ENCODE peak calls at places on chromosomes 13 and 19, in ten cellular contexts. B, F, C, R, Z, G, A, S, J and N are unnamed samples.

GRCh38 chr19:49361438-49362047 is 673 bp downstream of the TEAD2 start:
- DNase-seq in B (no peak), F (peak; percentile 69), C (peak; percentile 53), R (peak; percentile 91), Z (peak; percentile 57), G (no peak), A (peak; percentile 66), S (no peak), J (no peak), N (no peak)

GRCh38 chr19:18770663-18771327 is 20.3 kb downstream of the COMP start:
- DNase-seq in B (no peak), F (no peak), C (no peak), R (no peak), Z (no peak), G (no peak), A (no peak), S (no peak), J (no peak), N (no peak)

GRCh38 chr19:9702186-9702585 is 27.3 kb upstream of the ZNF562 start:
- DNase-seq in B (no peak), F (no peak), C (no peak), R (no peak), Z (no peak), G (no peak), A (no peak), S (no peak), J (no peak), N (no peak)

GRCh38 chr13:106291006-106291405 is 244.5 kb downstream of the EFNB2 start:
- DNase-seq in B (no peak), F (no peak), C (no peak), R (peak; percentile 44), Z (peak; percentile 60), G (no peak), A (no peak), S (no peak), J (no peak), N (no peak)

GRCh38 chr13:48942131-48942530 is 33.6 kb upstream of the FNDC3A start:
- DNase-seq in B (no peak), F (no peak), C (no peak), R (peak; percentile 54), Z (peak; percentile 54), G (no peak), A (peak; percentile 3), S (no peak), J (no peak), N (no peak)

GRCh38 chr13:45670481-45670880 is 31.6 kb upstream of the CBY2 start:
- DNase-seq in B (no peak), F (no peak), C (no peak), R (no peak), Z (no peak), G (no peak), A (no peak), S (no peak), J (no peak), N (no peak)

GRCh38 chr19:58033741-58034475 is at the start of gene ZSCAN1:
- DNase-seq in B (no peak), F (no peak), C (peak; percentile 86), R (peak; percentile 91), Z (no peak), G (peak; percentile 16), A (no peak), S (no peak), J (peak; percentile 16), N (peak; percentile 99)

GRCh38 chr19:15436012-15436825 is 13.5 kb downstream of the WIZ start:
- DNase-seq in B (no peak), F (no peak), C (no peak), R (no peak), Z (no peak), G (no peak), A (no peak), S (no peak), J (no peak), N (no peak)

GRCh38 chr13:38577048-38577447 is 109.8 kb upstream of the FREM2 start:
- DNase-seq in B (no peak), F (no peak), C (no peak), R (peak; percentile 36), Z (peak; percentile 2), G (no peak), A (no peak), S (no peak), J (no peak), N (no peak)

GRCh38 chr19:30085394-30085793 is 143.4 kb downstream of the URI1 start:
- DNase-seq in B (no peak), F (peak; percentile 47), C (no peak), R (peak; percentile 11), Z (no peak), G (no peak), A (no peak), S (no peak), J (no peak), N (no peak)

GRCh38 chr13:111219306-111219705 is 101.1 kb upstream of the TEX29 start:
- DNase-seq in B (no peak), F (no peak), C (peak; percentile 78), R (peak; percentile 82), Z (peak; percentile 23), G (no peak), A (peak; percentile 74), S (no peak), J (no peak), N (peak; percentile 54)

GRCh38 chr13:43127103-43127817 is 103.9 kb downstream of the DNAJC15 start:
- DNase-seq in B (no peak), F (no peak), C (peak; percentile 24), R (peak; percentile 33), Z (no peak), G (no peak), A (no peak), S (no peak), J (no peak), N (peak; percentile 11)

GRCh38 chr19:6801397-6802086 is 29.0 kb downstream of the VAV1 start:
- DNase-seq in B (peak; percentile 61), F (no peak), C (no peak), R (peak; percentile 71), Z (no peak), G (peak; percentile 81), A (no peak), S (peak; percentile 76), J (peak; percentile 79), N (no peak)

GRCh38 chr13:108508263-108508662 is 121.1 kb upstream of the MYO16 start:
- DNase-seq in B (no peak), F (no peak), C (no peak), R (peak; percentile 12), Z (peak; percentile 35), G (no peak), A (no peak), S (no peak), J (peak; percentile 41), N (no peak)

GRCh38 chr13:75356426-75356825 is 125.5 kb downstream of the TBC1D4 start:
- DNase-seq in B (no peak), F (no peak), C (no peak), R (no peak), Z (no peak), G (no peak), A (no peak), S (no peak), J (no peak), N (no peak)

GRCh38 chr13:70613295-70613694 is 505.0 kb upstream of the KLHL1 start:
- DNase-seq in B (no peak), F (peak; percentile 47), C (no peak), R (peak; percentile 0), Z (no peak), G (no peak), A (no peak), S (no peak), J (no peak), N (no peak)

GRCh38 chr19:2034729-2035589 is 16.1 kb downstream of the MKNK2 start:
- DNase-seq in B (peak; percentile 50), F (peak; percentile 86), C (no peak), R (peak; percentile 67), Z (peak; percentile 33), G (peak; percentile 53), A (no peak), S (peak; percentile 59), J (peak; percentile 48), N (no peak)

GRCh38 chr13:21123956-21124355 is 52.4 kb downstream of the SKA3 start:
- DNase-seq in B (no peak), F (no peak), C (no peak), R (no peak), Z (no peak), G (no peak), A (no peak), S (no peak), J (no peak), N (no peak)

GRCh38 chr19:41480336-41480735 is 37.4 kb downstream of the ERICH4 start:
- DNase-seq in B (no peak), F (no peak), C (no peak), R (no peak), Z (no peak), G (no peak), A (no peak), S (no peak), J (no peak), N (no peak)

GRCh38 chr13:21949818-21950429 is 279.1 kb downstream of the FGF9 start:
- DNase-seq in B (no peak), F (peak; percentile 56), C (no peak), R (no peak), Z (no peak), G (no peak), A (no peak), S (no peak), J (no peak), N (no peak)

GRCh38 chr13:75432811-75433244 is 49.1 kb downstream of the TBC1D4 start:
- DNase-seq in B (no peak), F (no peak), C (no peak), R (no peak), Z (no peak), G (no peak), A (no peak), S (no peak), J (no peak), N (no peak)

GRCh38 chr13:36673838-36674326 is at the start of gene SERTM1:
- DNase-seq in B (no peak), F (peak; percentile 81), C (no peak), R (peak; percentile 36), Z (no peak), G (no peak), A (no peak), S (no peak), J (no peak), N (no peak)

GRCh38 chr19:12766051-12766521 is 9.3 kb downstream of the HOOK2 start:
- DNase-seq in B (no peak), F (peak; percentile 86), C (no peak), R (no peak), Z (peak; percentile 66), G (peak; percentile 73), A (peak; percentile 45), S (no peak), J (peak; percentile 68), N (peak; percentile 80)

GRCh38 chr13:27663947-27664346 is 42.3 kb downstream of the POLR1D start:
- DNase-seq in B (no peak), F (no peak), C (no peak), R (no peak), Z (no peak), G (no peak), A (no peak), S (no peak), J (no peak), N (no peak)

GRCh38 chr13:30107536-30108136 is 199.7 kb downstream of the KATNAL1 start:
- DNase-seq in B (no peak), F (no peak), C (no peak), R (peak; percentile 15), Z (peak; percentile 65), G (no peak), A (no peak), S (no peak), J (no peak), N (no peak)

GRCh38 chr19:289651-290538 is 1.3 kb downstream of the PLPP2 start:
- DNase-seq in B (no peak), F (no peak), C (no peak), R (peak; percentile 31), Z (no peak), G (no peak), A (no peak), S (peak; percentile 36), J (no peak), N (no peak)